ENCODE peak calls at places on chromosomes 2 and 18, in seven cellular contexts. Y is AG04450, S is GM20000, Z is fibroblast of the aortic adventitia, C is mesothelial cell of epicardium, O is GM10248, G is fibroblast of lung. D is an unnamed sample.

GRCh38 chr18:41372266-41372665 is 582.8 kb upstream of the PIK3C3 start:
- DNase-seq in Y (no peak), S (no peak), Z (no peak), C (no peak), O (no peak), G (no peak), D (no peak)

GRCh38 chr2:241272722-241273551 is 42.5 kb downstream of the HDLBP start:
- DNase-seq in Y (peak; percentile 20), S (peak; percentile 89), Z (peak; percentile 67), C (peak; percentile 54), O (peak; percentile 83), G (peak; percentile 66), D (peak; percentile 85)

GRCh38 chr2:25109822-25110221 is 58.6 kb downstream of the POMC start:
- DNase-seq in Y (no peak), S (no peak), Z (no peak), C (no peak), O (no peak), G (no peak), D (no peak)

GRCh38 chr2:101762451-101763171 is 65.1 kb downstream of the MAP4K4 start:
- DNase-seq in Y (no peak), S (no peak), Z (no peak), C (no peak), O (no peak), G (no peak), D (no peak)

GRCh38 chr2:85999131-85999831 is 106.4 kb downstream of the POLR1A start:
- DNase-seq in Y (no peak), S (peak; percentile 77), Z (no peak), C (no peak), O (peak; percentile 70), G (no peak), D (peak; percentile 70)

GRCh38 chr2:151765760-151766159 is 31.5 kb upstream of the NEB start:
- DNase-seq in Y (no peak), S (peak; percentile 25), Z (no peak), C (no peak), O (no peak), G (no peak), D (no peak)

GRCh38 chr2:3470166-3470651 is 49.1 kb downstream of the ADI1 start:
- DNase-seq in Y (peak; percentile 76), S (no peak), Z (peak; percentile 92), C (no peak), O (no peak), G (peak; percentile 95), D (no peak)

GRCh38 chr2:137925599-137925998 is 38.7 kb upstream of the HNMT start:
- DNase-seq in Y (no peak), S (no peak), Z (no peak), C (no peak), O (no peak), G (peak; percentile 40), D (no peak)

GRCh38 chr2:127618551-127618950 is 27.4 kb upstream of the GPR17 start:
- DNase-seq in Y (no peak), S (no peak), Z (no peak), C (no peak), O (no peak), G (no peak), D (no peak)

GRCh38 chr2:1979101-1979500 is 234.8 kb upstream of the PXDN start:
- DNase-seq in Y (no peak), S (no peak), Z (no peak), C (no peak), O (no peak), G (no peak), D (no peak)

GRCh38 chr2:126902859-126903258 is 4.2 kb downstream of the TEX51 start:
- DNase-seq in Y (no peak), S (no peak), Z (no peak), C (no peak), O (no peak), G (no peak), D (no peak)

GRCh38 chr2:199923924-199924323 is 12.8 kb downstream of the C2orf69 start:
- DNase-seq in Y (no peak), S (no peak), Z (no peak), C (no peak), O (no peak), G (no peak), D (no peak)

GRCh38 chr2:26396734-26397298 is 4.9 kb upstream of the DRC1 start:
- DNase-seq in Y (no peak), S (no peak), Z (no peak), C (no peak), O (no peak), G (no peak), D (no peak)

GRCh38 chr2:168443818-168444217 is 12.3 kb upstream of the CERS6 start:
- DNase-seq in Y (no peak), S (no peak), Z (no peak), C (no peak), O (no peak), G (no peak), D (no peak)

GRCh38 chr2:46857871-46858696 is 57.5 kb downstream of the MCFD2 start:
- DNase-seq in Y (no peak), S (no peak), Z (peak; percentile 98), C (no peak), O (no peak), G (peak; percentile 99), D (no peak)

GRCh38 chr2:236790991-236791390 is 221.4 kb downstream of the ACKR3 start:
- DNase-seq in Y (no peak), S (no peak), Z (peak; percentile 62), C (no peak), O (no peak), G (peak; percentile 17), D (no peak)

GRCh38 chr2:151251012-151251411 is 10.7 kb downstream of the RBM43 start:
- DNase-seq in Y (peak; percentile 77), S (no peak), Z (peak; percentile 93), C (no peak), O (no peak), G (peak; percentile 90), D (no peak)

GRCh38 chr2:197838036-197838435 is 33.6 kb downstream of the PLCL1 start:
- DNase-seq in Y (no peak), S (peak; percentile 44), Z (peak; percentile 70), C (no peak), O (peak; percentile 64), G (peak; percentile 48), D (peak; percentile 50)

GRCh38 chr2:118705032-118705431 is 142.4 kb downstream of the EN1 start:
- DNase-seq in Y (no peak), S (no peak), Z (peak; percentile 84), C (no peak), O (no peak), G (peak; percentile 92), D (no peak)

GRCh38 chr18:60172030-60172429 is 200.5 kb downstream of the MC4R start:
- DNase-seq in Y (no peak), S (no peak), Z (no peak), C (no peak), O (no peak), G (no peak), D (no peak)

GRCh38 chr2:136858656-136859055 is 93.3 kb downstream of the THSD7B start:
- DNase-seq in Y (no peak), S (no peak), Z (no peak), C (no peak), O (no peak), G (no peak), D (no peak)

GRCh38 chr18:11025671-11026070 is 123.7 kb downstream of the PIEZO2 start:
- DNase-seq in Y (no peak), S (no peak), Z (no peak), C (no peak), O (no peak), G (no peak), D (no peak)
- TF ChIP-seq CTCF in Y (no peak), S (no peak), Z (no peak), C (no peak), O (no peak), G (no peak), D (no peak)

DNA sequence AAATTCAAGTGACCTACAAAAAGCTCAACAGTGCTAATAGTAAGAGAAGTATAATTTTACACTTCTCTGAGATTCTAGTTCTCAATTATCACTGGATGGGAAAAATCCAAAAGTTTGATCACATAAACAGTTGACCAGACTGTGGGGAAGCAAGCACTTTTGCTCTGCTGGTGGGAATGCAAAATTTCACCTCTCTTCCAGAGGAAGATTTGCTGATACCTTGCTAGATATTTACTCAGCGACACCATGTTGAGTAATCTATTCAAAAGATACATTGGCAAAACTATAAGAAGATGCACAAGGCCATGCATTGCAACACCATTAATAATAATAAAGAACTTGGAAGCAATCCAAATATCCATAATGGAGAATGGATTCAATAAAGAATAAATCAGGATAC is 204.4 kb downstream of the MREG start:
- DNase-seq in Y (no peak), S (no peak), Z (peak; percentile 50), C (no peak), O (no peak), G (no peak), D (no peak)
- TF ChIP-seq CTCF in Y (peak; percentile 65), S (no peak), Z (peak; percentile 65), C (no peak), O (no peak), G (peak; percentile 47), D (no peak)

DNA sequence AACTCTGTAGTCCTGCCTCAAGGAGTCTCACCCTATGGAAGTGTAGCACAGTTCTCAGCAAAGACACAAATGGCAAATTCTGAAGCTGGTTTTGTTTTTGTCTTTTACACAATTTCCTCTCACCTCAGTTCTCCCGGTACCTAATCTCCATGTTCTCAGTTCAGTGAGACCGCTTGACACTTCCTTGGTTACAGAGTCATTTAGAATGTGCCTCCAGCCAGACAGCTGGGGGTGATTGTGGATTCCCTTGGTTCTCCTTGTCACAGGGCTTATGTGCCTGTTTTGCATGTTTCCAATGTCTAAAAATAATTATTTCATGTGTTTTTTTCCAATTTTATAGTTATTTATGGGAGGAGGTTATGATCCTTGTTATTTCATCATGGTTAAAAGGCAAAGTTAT is 379.5 kb upstream of the MAP2 start:
- DNase-seq in Y (no peak), S (no peak), Z (no peak), C (no peak), O (no peak), G (no peak), D (no peak)
- TF ChIP-seq CTCF in Y (no peak), S (no peak), Z (no peak), C (no peak), O (no peak), G (no peak), D (no peak)

GRCh38 chr2:60152226-60152833 is 401.1 kb downstream of the BCL11A start:
- DNase-seq in Y (no peak), S (peak; percentile 28), Z (peak; percentile 3), C (no peak), O (peak; percentile 29), G (peak; percentile 3), D (peak; percentile 27)
- TF ChIP-seq CTCF in Y (peak; percentile 65), S (peak; percentile 70), Z (peak; percentile 66), C (peak; percentile 93), O (peak; percentile 64), G (peak; percentile 52), D (peak; percentile 68)

DNA sequence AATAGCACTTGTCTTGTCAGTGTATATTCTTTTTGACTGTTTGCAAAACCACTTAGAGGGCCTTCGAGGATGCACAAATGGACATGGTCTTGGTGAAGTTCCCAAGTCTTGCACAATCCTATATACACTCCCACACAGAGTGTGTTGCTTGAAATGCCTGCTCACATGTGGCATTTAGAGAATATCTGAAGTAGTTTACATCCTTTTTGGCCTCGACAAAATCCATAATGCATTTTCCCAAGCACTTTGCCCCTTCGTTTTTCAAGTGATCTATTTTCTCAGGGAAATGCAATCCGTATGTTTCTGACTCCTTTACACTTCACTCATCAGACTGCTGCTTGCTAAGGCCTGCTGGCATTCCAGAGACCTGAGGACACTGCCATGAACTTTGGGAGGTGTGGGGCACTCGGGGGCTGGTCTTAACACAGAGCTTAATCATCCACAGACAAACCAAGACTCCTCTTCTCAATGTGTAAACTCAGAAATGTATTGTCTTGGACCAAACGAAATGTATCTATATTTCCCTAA is 219.5 kb upstream of the APCDD1 start:
- DNase-seq in Y (peak; percentile 6), S (no peak), Z (peak; percentile 54), C (no peak), O (no peak), G (peak; percentile 66), D (no peak)
- TF ChIP-seq CTCF in Y (no peak), S (no peak), Z (no peak), C (no peak), O (no peak), G (no peak), D (no peak)